ENCODE peak calls at places on chromosomes 5 and 9, in eight cellular contexts. O is foreskin fibroblast, P is right atrium auricular region, H is AG04450, X is astrocyte, K is nephron progenitor cell, L is heart left ventricle, R is Calu3. Z is an unnamed sample.

GRCh38 chr9:29750062-29750461 is 2176.8 kb upstream of the C9orf72 start:
- DNase-seq in O (no peak), R (no peak), X (peak; percentile 52), L (no peak), K (no peak), P (no peak), H (no peak), Z (no peak)

GRCh38 chr9:133938086-133938485 is 54.0 kb downstream of the VAV2 start:
- DNase-seq in H (no peak), L (no peak), P (no peak), O (no peak), K (no peak), R (no peak), X (no peak), Z (no peak)

GRCh38 chr5:148416921-148417320 is 33.2 kb downstream of the FBXO38 start:
- DNase-seq in O (peak; percentile 21), L (peak; percentile 21), X (peak; percentile 74), K (no peak), P (no peak), R (no peak), H (no peak), Z (peak; percentile 55)

GRCh38 chr9:132094314-132094791 is 14.7 kb upstream of the MED27 start:
- DNase-seq in P (no peak), O (peak; percentile 80), K (no peak), L (no peak), X (peak; percentile 90), R (no peak), H (peak; percentile 83), Z (peak; percentile 73)

GRCh38 chr9:134437417-134438203 is 111.4 kb downstream of the RXRA start:
- DNase-seq in K (peak; percentile 53), R (no peak), O (no peak), P (no peak), X (no peak), L (no peak), H (no peak), Z (no peak)

GRCh38 chr9:7536310-7536939 is 263.2 kb downstream of the DMAC1 start:
- DNase-seq in X (peak; percentile 10), H (peak; percentile 15), P (no peak), R (peak; percentile 38), L (peak; percentile 46), K (peak; percentile 40), O (peak; percentile 5), Z (peak; percentile 51)

GRCh38 chr9:18976368-18977238 is 56.4 kb downstream of the SAXO1 start:
- DNase-seq in O (peak; percentile 68), P (no peak), X (peak; percentile 96), L (no peak), H (peak; percentile 74), R (no peak), K (no peak), Z (peak; percentile 88)

GRCh38 chr9:98933185-98933584 is 10.5 kb upstream of the COL15A1 start:
- DNase-seq in L (no peak), R (no peak), X (no peak), K (no peak), H (no peak), P (no peak), O (no peak), Z (no peak)

GRCh38 chr5:111106320-111106948 is 14.3 kb downstream of the WDR36 start:
- DNase-seq in P (no peak), L (no peak), R (no peak), X (no peak), H (no peak), K (no peak), O (no peak), Z (no peak)

GRCh38 chr9:110977259-110977709 is 61.0 kb downstream of the LPAR1 start:
- DNase-seq in K (no peak), H (no peak), O (peak; percentile 63), L (no peak), R (peak; percentile 66), P (no peak), X (peak; percentile 80), Z (peak; percentile 54)

GRCh38 chr5:78974011-78974410 is 11.1 kb downstream of the ARSB start:
- DNase-seq in L (no peak), P (no peak), H (no peak), R (no peak), K (no peak), X (no peak), O (no peak), Z (no peak)

GRCh38 chr5:104987074-104987473 is 1424.5 kb upstream of the NUDT12 start:
- DNase-seq in K (no peak), H (no peak), O (no peak), X (no peak), L (no peak), P (no peak), R (no peak), Z (no peak)

GRCh38 chr5:38997579-38997978 is 76.6 kb downstream of the RICTOR start:
- DNase-seq in O (no peak), X (no peak), K (no peak), P (no peak), H (no peak), L (no peak), R (no peak), Z (no peak)

GRCh38 chr9:136910197-136910900 is 24.0 kb downstream of the TRAF2 start:
- DNase-seq in R (no peak), L (no peak), X (no peak), P (no peak), H (no peak), O (no peak), K (no peak), Z (no peak)

GRCh38 chr9:136903041-136903554 is 16.8 kb downstream of the TRAF2 start:
- DNase-seq in K (no peak), H (no peak), X (no peak), O (no peak), L (peak; percentile 75), R (no peak), P (no peak), Z (no peak)

GRCh38 chr9:136906251-136906650 is 19.9 kb downstream of the TRAF2 start:
- DNase-seq in O (no peak), H (no peak), R (no peak), X (no peak), L (no peak), K (no peak), P (no peak), Z (no peak)

GRCh38 chr9:136910901-136911245 is 24.6 kb downstream of the TRAF2 start:
- DNase-seq in X (no peak), P (no peak), H (no peak), L (no peak), O (no peak), R (no peak), K (no peak), Z (no peak)

GRCh38 chr9:136907011-136907914 is 20.9 kb downstream of the TRAF2 start:
- DNase-seq in L (no peak), H (no peak), O (no peak), R (no peak), X (no peak), P (no peak), K (no peak), Z (no peak)
- TF ChIP-seq CTCF in L (no peak), H (no peak), O (no peak), R (no peak), X (no peak), P (no peak), K (no peak), Z (no peak)

GRCh38 chr9:83988411-83988810 is 7.8 kb downstream of the RMI1 start:
- DNase-seq in L (no peak), K (no peak), H (no peak), P (no peak), X (no peak), R (no peak), O (no peak), Z (no peak)

GRCh38 chr9:83991355-83991754 is 10.8 kb downstream of the RMI1 start:
- DNase-seq in P (no peak), H (no peak), K (no peak), R (no peak), X (no peak), L (no peak), O (no peak), Z (no peak)

GRCh38 chr9:83996126-83996525 is 15.5 kb downstream of the RMI1 start:
- DNase-seq in L (no peak), O (no peak), P (no peak), K (no peak), X (no peak), H (no peak), R (no peak), Z (no peak)

GRCh38 chr9:83992901-83993300 is 12.3 kb downstream of the RMI1 start:
- DNase-seq in R (no peak), L (no peak), H (no peak), O (no peak), K (no peak), P (no peak), X (no peak), Z (no peak)

GRCh38 chr9:83992407-83992806 is 11.8 kb downstream of the RMI1 start:
- DNase-seq in L (no peak), P (no peak), K (no peak), R (no peak), X (no peak), O (peak; percentile 40), H (no peak), Z (no peak)
- TF ChIP-seq CTCF in L (no peak), P (no peak), K (no peak), R (no peak), X (no peak), O (no peak), H (no peak), Z (no peak)

GRCh38 chr5:181036816-181037364 is 3.2 kb upstream of the BTNL9 start:
- DNase-seq in P (no peak), R (no peak), L (no peak), H (no peak), X (no peak), O (no peak), K (no peak), Z (no peak)
- TF ChIP-seq CTCF in P (no peak), R (no peak), L (no peak), H (no peak), X (no peak), O (no peak), K (no peak), Z (no peak)

GRCh38 chr9:71655141-71655540 is 113.2 kb downstream of the CEMIP2 start:
- DNase-seq in K (no peak), R (no peak), X (no peak), L (no peak), P (no peak), H (no peak), O (no peak), Z (no peak)
- TF ChIP-seq CTCF in K (no peak), R (no peak), X (no peak), L (no peak), P (no peak), H (no peak), O (no peak), Z (no peak)

GRCh38 chr5:3417376-3417943 is 178.2 kb upstream of the IRX1 start:
- DNase-seq in X (no peak), K (no peak), P (no peak), H (no peak), L (no peak), R (no peak), O (no peak), Z (no peak)
- TF ChIP-seq CTCF in X (no peak), K (no peak), P (no peak), H (no peak), L (no peak), R (no peak), O (no peak), Z (no peak)

GRCh38 chr5:97542469-97542868 is 359.4 kb upstream of the RIOK2 start:
- DNase-seq in R (no peak), L (no peak), H (no peak), O (no peak), X (no peak), K (no peak), P (no peak), Z (no peak)
- TF ChIP-seq CTCF in R (no peak), L (no peak), H (no peak), O (no peak), X (no peak), K (no peak), P (no peak), Z (no peak)

Z was measured in AG10803.